ENCODE peak calls at places on chromosome 13, in eight cellular contexts. J is brain microvascular endothelial cell, F is neural progenitor cell, Q is choroid plexus epithelial cell, G is BE2C, T is HCT116, U is mesothelial cell of epicardium, H is heart left ventricle. E is an unnamed sample.

GRCh38 chr13:94312511-94313191 is 166.8 kb downstream of the DCT start:
- DNase-seq in U (no peak), H (no peak), J (no peak), T (no peak), F (peak), G (no peak), Q (peak), E (no peak)

GRCh38 chr13:99374994-99375805 is 68.0 kb upstream of the GPR183 start:
- DNase-seq in J (no peak), T (no peak), H (peak), U (no peak), Q (no peak), G (no peak), F (no peak), E (peak)

GRCh38 chr13:82698383-82698782 is 1183.9 kb downstream of the SLITRK1 start:
- DNase-seq in U (no peak), T (no peak), Q (no peak), F (no peak), G (no peak), J (no peak), H (no peak), E (no peak)

GRCh38 chr13:104137416-104137815 is 1071.2 kb upstream of the SLC10A2 start:
- DNase-seq in U (no peak), H (no peak), F (no peak), Q (no peak), J (no peak), G (no peak), T (no peak), E (no peak)

GRCh38 chr13:35917252-35917941 is 213.8 kb downstream of the DCLK1 start:
- DNase-seq in H (no peak), F (no peak), Q (peak), J (no peak), T (no peak), G (no peak), U (no peak), E (no peak)

GRCh38 chr13:45718992-45719391 is 16.9 kb downstream of the CBY2 start:
- DNase-seq in G (no peak), T (no peak), Q (peak), J (no peak), U (no peak), F (peak), H (no peak), E (no peak)

GRCh38 chr13:99660101-99660500 is 158.8 kb downstream of the TM9SF2 start:
- DNase-seq in H (no peak), J (no peak), G (no peak), T (no peak), U (no peak), Q (no peak), F (peak), E (no peak)

GRCh38 chr13:99803141-99803540 is 168.4 kb downstream of the ZIC5 start:
- DNase-seq in T (no peak), U (no peak), H (no peak), J (no peak), Q (no peak), F (no peak), G (no peak), E (no peak)

GRCh38 chr13:75512253-75512652 is 25.4 kb downstream of the COMMD6 start:
- DNase-seq in Q (no peak), F (no peak), U (no peak), J (no peak), H (no peak), G (no peak), T (no peak), E (no peak)

GRCh38 chr13:102914629-102914935 is 68.8 kb downstream of the ERCC5 start:
- DNase-seq in J (no peak), F (peak), Q (no peak), H (no peak), G (no peak), T (no peak), U (no peak), E (no peak)

GRCh38 chr13:28409648-28410047 is 85.3 kb downstream of the FLT1 start:
- DNase-seq in H (no peak), F (no peak), T (no peak), Q (peak), U (no peak), J (no peak), G (no peak), E (no peak)

GRCh38 chr13:44191504-44192171 is 182.0 kb upstream of the SERP2 start:
- DNase-seq in Q (peak), G (peak), J (peak), H (peak), U (no peak), F (peak), T (peak), E (no peak)

GRCh38 chr13:105796081-105796480 is 739.4 kb downstream of the EFNB2 start:
- DNase-seq in Q (no peak), H (no peak), U (no peak), J (no peak), F (no peak), G (no peak), T (no peak), E (no peak)

GRCh38 chr13:74135306-74136088 is 1.3 kb upstream of the KLF12 start:
- DNase-seq in G (peak), J (peak), F (peak), H (peak), Q (peak), U (peak), T (no peak), E (peak)

GRCh38 chr13:76822691-76823267 is 63.4 kb downstream of the KCTD12 start:
- DNase-seq in T (no peak), H (no peak), Q (peak), G (no peak), U (no peak), J (no peak), F (no peak), E (no peak)

GRCh38 chr13:46296920-46297319 is 85.2 kb downstream of the LRRC63 start:
- DNase-seq in U (no peak), G (no peak), Q (peak), J (peak), H (no peak), T (peak), F (no peak), E (no peak)

GRCh38 chr13:52903320-52903719 is 54.9 kb upstream of the PCDH8 start:
- DNase-seq in H (no peak), U (no peak), G (no peak), T (no peak), Q (no peak), J (no peak), F (no peak), E (no peak)

GRCh38 chr13:95787356-95788099 is 110.6 kb downstream of the DNAJC3 start:
- DNase-seq in F (no peak), H (no peak), T (no peak), G (no peak), Q (peak), U (no peak), J (no peak), E (no peak)

GRCh38 chr13:26867451-26868067 is 107.0 kb upstream of the GPR12 start:
- DNase-seq in J (peak), U (peak), Q (peak), F (peak), H (no peak), T (no peak), G (no peak), E (no peak)

GRCh38 chr13:100809856-100810255 is 135.3 kb upstream of the TMTC4 start:
- DNase-seq in U (no peak), H (no peak), G (no peak), T (no peak), J (no peak), F (no peak), Q (no peak), E (no peak)

DNA sequence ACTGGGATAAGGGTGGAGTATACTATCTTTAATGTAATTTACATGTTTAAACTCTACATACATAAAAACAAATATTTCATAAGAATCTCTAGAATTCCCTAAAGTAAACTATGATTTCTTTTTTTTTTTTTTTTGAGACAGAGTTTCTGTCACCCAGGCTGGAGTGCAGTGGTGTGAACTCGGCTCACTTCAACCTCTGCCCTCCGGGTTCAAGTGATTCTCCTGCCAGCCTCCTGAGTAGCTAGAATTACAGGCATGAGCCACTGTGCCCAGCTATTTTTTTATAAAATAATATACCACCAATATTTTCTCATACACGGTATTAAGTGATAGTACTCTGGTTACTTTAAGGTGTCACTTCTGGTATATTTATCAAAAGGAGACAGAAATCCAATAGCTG is 105.8 kb downstream of the SLC25A15 start:
- DNase-seq in J (no peak), Q (no peak), T (no peak), H (no peak), U (no peak), G (no peak), F (no peak), E (no peak)
- TF ChIP-seq CTCF in J (no peak), Q (no peak), T (no peak), H (no peak), U (no peak), G (no peak), F (no peak), E (no peak)

GRCh38 chr13:31824705-31825512 is 85.6 kb downstream of the RXFP2 start:
- DNase-seq in U (no peak), G (peak), Q (peak), F (no peak), T (no peak), H (no peak), J (peak), E (no peak)
- TF ChIP-seq CTCF in U (no peak), G (peak), Q (peak), F (no peak), T (no peak), H (peak), J (peak), E (no peak)

DNA sequence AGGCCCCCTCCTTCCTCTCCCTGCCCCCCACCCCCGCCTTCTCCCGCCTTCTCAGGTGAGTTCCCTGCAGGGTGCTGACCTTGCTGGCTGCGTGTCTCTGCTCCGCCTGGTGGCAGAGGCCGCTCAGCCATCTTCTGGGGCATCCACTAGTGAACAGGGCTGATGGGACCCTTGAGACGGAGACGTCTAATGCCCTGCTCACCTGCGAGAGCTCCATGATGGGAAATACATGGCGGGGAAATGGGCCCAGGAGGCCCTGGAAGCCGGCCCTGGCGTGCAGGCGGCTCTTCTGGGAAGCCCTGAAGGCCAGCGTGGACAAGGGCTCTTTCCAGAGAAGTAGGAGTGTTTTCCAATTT is 15.2 kb upstream of the F7 start:
- DNase-seq in H (peak), F (no peak), T (no peak), U (no peak), Q (no peak), J (no peak), G (peak), E (no peak)
- TF ChIP-seq CTCF in H (no peak), F (no peak), T (no peak), U (no peak), Q (no peak), J (no peak), G (no peak), E (no peak)

GRCh38 chr13:110493161-110493593 is 68.3 kb downstream of the RAB20 start:
- DNase-seq in U (no peak), G (no peak), F (no peak), T (no peak), J (no peak), Q (no peak), H (no peak), E (no peak)
- TF ChIP-seq CTCF in U (no peak), G (no peak), F (no peak), T (no peak), J (no peak), Q (no peak), H (no peak), E (no peak)

GRCh38 chr13:72782717-72783116 is 784 bp downstream of the PIBF1 start:
- DNase-seq in T (no peak), J (peak), H (no peak), F (peak), G (no peak), U (no peak), Q (peak), E (no peak)

DNA sequence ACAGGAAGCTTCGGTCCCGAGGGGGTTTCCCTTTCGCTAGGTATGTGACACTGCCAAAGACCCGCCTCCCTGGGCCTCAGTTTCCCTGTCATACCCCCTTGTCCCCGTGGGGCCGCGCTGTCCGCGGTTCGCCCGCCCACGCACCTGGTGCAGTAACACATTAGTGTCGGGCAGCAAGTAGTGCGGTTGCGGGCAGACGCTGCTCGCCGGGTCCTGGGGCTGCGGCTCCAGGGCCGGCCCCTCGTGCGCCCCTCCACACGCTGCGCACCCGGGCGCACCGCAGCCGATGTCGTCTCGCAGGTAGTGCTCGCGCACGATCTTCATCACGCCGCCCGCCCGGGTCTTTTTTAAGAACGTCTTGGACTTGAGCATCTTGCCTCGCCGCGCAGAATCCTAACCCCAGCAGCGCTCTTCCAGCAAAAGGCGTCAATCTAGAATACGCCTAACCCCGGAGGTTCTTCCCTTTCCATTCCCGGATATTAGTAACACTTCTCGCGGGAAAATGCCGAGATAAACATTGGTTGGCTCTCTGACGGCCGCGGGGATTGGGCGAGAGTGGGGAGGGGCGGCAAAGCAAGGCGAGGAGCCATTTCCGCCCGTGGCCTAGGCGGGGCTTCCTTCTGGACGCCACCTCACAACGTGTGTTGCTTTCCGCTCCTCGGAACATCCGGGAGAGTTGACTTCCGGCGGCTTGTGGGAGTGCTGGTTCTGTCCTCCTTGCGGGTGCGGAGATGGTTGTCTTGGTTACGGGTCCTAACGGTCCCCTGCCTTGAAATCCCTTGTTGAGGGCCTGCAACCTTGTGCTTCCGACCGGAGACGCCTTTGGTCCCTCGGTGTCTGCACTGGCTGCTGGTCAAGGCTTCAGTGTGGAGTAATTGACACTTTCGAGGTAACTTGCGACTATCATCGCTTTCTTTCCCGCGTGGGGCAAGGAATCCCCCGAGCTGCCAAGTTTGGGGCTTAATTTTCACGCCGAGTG is at the start of the genes DIS3 and PIBF1:
- DNase-seq in Q (peak), G (peak), F (peak), U (peak), J (peak), T (peak), H (peak), E (peak)
- TF ChIP-seq CTCF in Q (no peak), G (no peak), F (no peak), U (no peak), J (peak), T (no peak), H (no peak), E (no peak)

DNA sequence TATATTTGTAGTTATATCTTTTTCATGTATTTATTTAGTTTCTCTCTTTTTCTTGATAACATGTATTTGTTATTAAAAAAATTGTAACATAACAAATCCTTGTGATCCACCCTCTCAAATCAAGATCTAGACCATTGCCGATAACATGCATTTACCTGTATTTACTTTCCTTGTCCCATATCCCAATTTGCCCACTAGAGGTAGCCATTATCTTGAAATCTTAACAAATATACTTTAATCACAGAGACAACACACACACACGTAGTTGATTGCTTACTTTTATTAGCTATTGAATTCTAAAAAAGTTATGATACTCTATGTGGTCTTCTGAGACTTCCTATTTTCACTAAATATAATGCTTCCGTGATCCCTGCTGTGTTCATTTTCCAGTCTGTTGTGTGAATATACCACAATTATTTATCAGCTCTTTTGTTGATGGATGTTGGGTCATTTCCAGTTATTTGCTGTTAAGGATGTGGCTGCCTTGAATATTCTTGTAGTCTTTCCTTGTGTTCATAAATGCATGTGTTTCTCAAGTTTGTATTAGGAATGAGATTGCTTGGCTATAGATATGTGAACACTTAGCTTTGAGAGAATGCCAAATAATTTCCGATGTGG is 31.3 kb upstream of the ZMYM2 start:
- DNase-seq in T (peak), Q (peak), G (no peak), J (no peak), U (no peak), F (peak), H (no peak), E (no peak)
- TF ChIP-seq CTCF in T (peak), Q (peak), G (peak), J (peak), U (no peak), F (peak), H (peak), E (no peak)